ENCODE peak calls at places on chromosomes 6 and 20, in nine cellular contexts. One of them, this sample, is unnamed.

GRCh38 chr20:3204124-3204794 is at the start of gene DDRGK1:
- DNase-seq in mucosa of descending colon: peak; percentile 96
- DNase-seq in neural progenitor cell: peak; percentile 88
- DNase-seq in body of pancreas: peak; percentile 88
- DNase-seq in cardiac muscle cell: peak; percentile 84
- DNase-seq in PC-3: peak; percentile 91
- DNase-seq in uterus: peak; percentile 93
- DNase-seq in transverse colon: peak; percentile 92
- DNase-seq in right atrium auricular region: peak; percentile 90
- DNase-seq in this sample: peak; percentile 66

GRCh38 chr6:112233864-112234263 is 20.5 kb downstream of the LAMA4 start:
- DNase-seq in mucosa of descending colon: no peak
- DNase-seq in neural progenitor cell: no peak
- DNase-seq in body of pancreas: no peak
- DNase-seq in cardiac muscle cell: no peak
- DNase-seq in PC-3: no peak
- DNase-seq in uterus: no peak
- DNase-seq in transverse colon: no peak
- DNase-seq in right atrium auricular region: no peak
- DNase-seq in this sample: no peak

GRCh38 chr6:128605961-128606360 is 85.6 kb upstream of the PTPRK start:
- DNase-seq in mucosa of descending colon: no peak
- DNase-seq in neural progenitor cell: no peak
- DNase-seq in body of pancreas: no peak
- DNase-seq in cardiac muscle cell: no peak
- DNase-seq in PC-3: no peak
- DNase-seq in uterus: no peak
- DNase-seq in transverse colon: no peak
- DNase-seq in right atrium auricular region: no peak
- DNase-seq in this sample: peak; percentile 99

GRCh38 chr6:76418657-76419217 is 346.3 kb upstream of the IMPG1 start:
- DNase-seq in mucosa of descending colon: no peak
- DNase-seq in neural progenitor cell: no peak
- DNase-seq in body of pancreas: no peak
- DNase-seq in cardiac muscle cell: no peak
- DNase-seq in PC-3: no peak
- DNase-seq in uterus: no peak
- DNase-seq in transverse colon: no peak
- DNase-seq in right atrium auricular region: no peak
- DNase-seq in this sample: no peak

GRCh38 chr6:73514746-73515110 is 6.1 kb downstream of the EEF1A1 start:
- DNase-seq in mucosa of descending colon: no peak
- DNase-seq in neural progenitor cell: no peak
- DNase-seq in body of pancreas: no peak
- DNase-seq in cardiac muscle cell: no peak
- DNase-seq in PC-3: no peak
- DNase-seq in uterus: no peak
- DNase-seq in transverse colon: no peak
- DNase-seq in right atrium auricular region: no peak
- DNase-seq in this sample: no peak

GRCh38 chr6:78781001-78781400 is 86.3 kb upstream of the IRAK1BP1 start:
- DNase-seq in mucosa of descending colon: no peak
- DNase-seq in neural progenitor cell: no peak
- DNase-seq in body of pancreas: no peak
- DNase-seq in cardiac muscle cell: no peak
- DNase-seq in PC-3: no peak
- DNase-seq in uterus: no peak
- DNase-seq in transverse colon: no peak
- DNase-seq in right atrium auricular region: no peak
- DNase-seq in this sample: peak; percentile 55

GRCh38 chr20:20491784-20492145 is 123.9 kb downstream of the INSM1 start:
- DNase-seq in mucosa of descending colon: no peak
- DNase-seq in neural progenitor cell: no peak
- DNase-seq in body of pancreas: no peak
- DNase-seq in cardiac muscle cell: no peak
- DNase-seq in PC-3: no peak
- DNase-seq in uterus: no peak
- DNase-seq in transverse colon: no peak
- DNase-seq in right atrium auricular region: no peak
- DNase-seq in this sample: no peak

GRCh38 chr20:40744494-40745175 is 55.6 kb upstream of the MAFB start:
- DNase-seq in mucosa of descending colon: no peak
- DNase-seq in neural progenitor cell: no peak
- DNase-seq in body of pancreas: no peak
- DNase-seq in cardiac muscle cell: no peak
- DNase-seq in PC-3: no peak
- DNase-seq in uterus: no peak
- DNase-seq in transverse colon: no peak
- DNase-seq in right atrium auricular region: no peak
- DNase-seq in this sample: no peak

GRCh38 chr6:34115396-34116314 is 30.2 kb downstream of the GRM4 start:
- DNase-seq in mucosa of descending colon: no peak
- DNase-seq in neural progenitor cell: peak; percentile 92
- DNase-seq in body of pancreas: no peak
- DNase-seq in cardiac muscle cell: peak; percentile 91
- DNase-seq in PC-3: peak; percentile 17
- DNase-seq in uterus: no peak
- DNase-seq in transverse colon: no peak
- DNase-seq in right atrium auricular region: no peak
- DNase-seq in this sample: no peak

GRCh38 chr6:41657131-41658094 is 19.1 kb downstream of the MDFI start:
- DNase-seq in mucosa of descending colon: no peak
- DNase-seq in neural progenitor cell: no peak
- DNase-seq in body of pancreas: no peak
- DNase-seq in cardiac muscle cell: no peak
- DNase-seq in PC-3: no peak
- DNase-seq in uterus: no peak
- DNase-seq in transverse colon: no peak
- DNase-seq in right atrium auricular region: no peak
- DNase-seq in this sample: no peak

GRCh38 chr6:143506620-143507019 is 4.9 kb downstream of the FUCA2 start:
- DNase-seq in mucosa of descending colon: no peak
- DNase-seq in neural progenitor cell: no peak
- DNase-seq in body of pancreas: no peak
- DNase-seq in cardiac muscle cell: no peak
- DNase-seq in PC-3: no peak
- DNase-seq in uterus: no peak
- DNase-seq in transverse colon: no peak
- DNase-seq in right atrium auricular region: no peak
- DNase-seq in this sample: no peak

GRCh38 chr6:24453921-24454320 is 35.5 kb downstream of the GPLD1 start:
- DNase-seq in mucosa of descending colon: no peak
- DNase-seq in neural progenitor cell: no peak
- DNase-seq in body of pancreas: no peak
- DNase-seq in cardiac muscle cell: no peak
- DNase-seq in PC-3: no peak
- DNase-seq in uterus: no peak
- DNase-seq in transverse colon: no peak
- DNase-seq in right atrium auricular region: no peak
- DNase-seq in this sample: no peak

GRCh38 chr20:62827323-62828050 is 10.6 kb downstream of the COL9A3 start:
- DNase-seq in mucosa of descending colon: no peak
- DNase-seq in neural progenitor cell: no peak
- DNase-seq in body of pancreas: peak; percentile 18
- DNase-seq in cardiac muscle cell: no peak
- DNase-seq in PC-3: no peak
- DNase-seq in uterus: no peak
- DNase-seq in transverse colon: no peak
- DNase-seq in right atrium auricular region: no peak
- DNase-seq in this sample: no peak

GRCh38 chr6:107173779-107174178 is 58.5 kb upstream of the BEND3 start:
- DNase-seq in mucosa of descending colon: no peak
- DNase-seq in neural progenitor cell: no peak
- DNase-seq in body of pancreas: no peak
- DNase-seq in cardiac muscle cell: no peak
- DNase-seq in PC-3: peak; percentile 11
- DNase-seq in uterus: no peak
- DNase-seq in transverse colon: no peak
- DNase-seq in right atrium auricular region: no peak
- DNase-seq in this sample: peak; percentile 30

GRCh38 chr6:35794536-35795452 is 2.3 kb downstream of the CLPS start:
- DNase-seq in mucosa of descending colon: no peak
- DNase-seq in neural progenitor cell: no peak
- DNase-seq in body of pancreas: peak; percentile 62
- DNase-seq in cardiac muscle cell: no peak
- DNase-seq in PC-3: no peak
- DNase-seq in uterus: no peak
- DNase-seq in transverse colon: no peak
- DNase-seq in right atrium auricular region: no peak
- DNase-seq in this sample: no peak

GRCh38 chr6:158654498-158654897 is 4.6 kb downstream of the SYTL3 start:
- DNase-seq in mucosa of descending colon: peak; percentile 59
- DNase-seq in neural progenitor cell: no peak
- DNase-seq in body of pancreas: peak; percentile 45
- DNase-seq in cardiac muscle cell: peak; percentile 47
- DNase-seq in PC-3: no peak
- DNase-seq in uterus: peak; percentile 87
- DNase-seq in transverse colon: peak; percentile 67
- DNase-seq in right atrium auricular region: peak; percentile 87
- DNase-seq in this sample: no peak

GRCh38 chr6:170251776-170252571 is 38.9 kb downstream of the DLL1 start:
- DNase-seq in mucosa of descending colon: no peak
- DNase-seq in neural progenitor cell: no peak
- DNase-seq in body of pancreas: no peak
- DNase-seq in cardiac muscle cell: no peak
- DNase-seq in PC-3: no peak
- DNase-seq in uterus: no peak
- DNase-seq in transverse colon: no peak
- DNase-seq in right atrium auricular region: no peak
- DNase-seq in this sample: no peak

GRCh38 chr6:40322336-40322735 is 264.8 kb downstream of the LRFN2 start:
- DNase-seq in mucosa of descending colon: no peak
- DNase-seq in neural progenitor cell: no peak
- DNase-seq in body of pancreas: no peak
- DNase-seq in cardiac muscle cell: no peak
- DNase-seq in PC-3: no peak
- DNase-seq in uterus: no peak
- DNase-seq in transverse colon: no peak
- DNase-seq in right atrium auricular region: no peak
- DNase-seq in this sample: no peak

GRCh38 chr6:52995913-52996685 is 1.0 kb upstream of the GSTA4 start:
- DNase-seq in mucosa of descending colon: peak; percentile 56
- DNase-seq in neural progenitor cell: peak; percentile 73
- DNase-seq in body of pancreas: no peak
- DNase-seq in cardiac muscle cell: peak; percentile 73
- DNase-seq in PC-3: peak; percentile 75
- DNase-seq in uterus: peak; percentile 50
- DNase-seq in transverse colon: peak; percentile 48
- DNase-seq in right atrium auricular region: peak; percentile 75
- DNase-seq in this sample: peak; percentile 76

GRCh38 chr6:44569931-44570385 is 182.5 kb downstream of the CDC5L start:
- DNase-seq in mucosa of descending colon: peak; percentile 42
- DNase-seq in neural progenitor cell: no peak
- DNase-seq in body of pancreas: no peak
- DNase-seq in cardiac muscle cell: no peak
- DNase-seq in PC-3: no peak
- DNase-seq in uterus: no peak
- DNase-seq in transverse colon: peak; percentile 18
- DNase-seq in right atrium auricular region: no peak
- DNase-seq in this sample: no peak

GRCh38 chr20:34927736-34928135 is 27.9 kb downstream of the GSS start:
- DNase-seq in mucosa of descending colon: no peak
- DNase-seq in neural progenitor cell: no peak
- DNase-seq in body of pancreas: no peak
- DNase-seq in cardiac muscle cell: no peak
- DNase-seq in PC-3: peak; percentile 70
- DNase-seq in uterus: no peak
- DNase-seq in transverse colon: no peak
- DNase-seq in right atrium auricular region: no peak
- DNase-seq in this sample: peak; percentile 78
- H3K36me3 ChIP-seq in mucosa of descending colon: peaks cover 12% of the 10 kb centered on the region
- H3K36me3 ChIP-seq in neural progenitor cell: no peaks in the 10 kb centered on the region
- H3K36me3 ChIP-seq in body of pancreas: peaks cover 4% of the 10 kb centered on the region
- H3K36me3 ChIP-seq in cardiac muscle cell: peaks cover 19% of the 10 kb centered on the region
- H3K36me3 ChIP-seq in PC-3: peaks cover 54% of the 10 kb centered on the region
- H3K36me3 ChIP-seq in uterus: no peaks in the 10 kb centered on the region
- H3K36me3 ChIP-seq in transverse colon: peaks cover 43% of the 10 kb centered on the region
- H3K36me3 ChIP-seq in right atrium auricular region: peaks cover 76% of the 10 kb centered on the region
- H3K36me3 ChIP-seq in this sample: peaks cover 30% of the 10 kb centered on the region

DNA sequence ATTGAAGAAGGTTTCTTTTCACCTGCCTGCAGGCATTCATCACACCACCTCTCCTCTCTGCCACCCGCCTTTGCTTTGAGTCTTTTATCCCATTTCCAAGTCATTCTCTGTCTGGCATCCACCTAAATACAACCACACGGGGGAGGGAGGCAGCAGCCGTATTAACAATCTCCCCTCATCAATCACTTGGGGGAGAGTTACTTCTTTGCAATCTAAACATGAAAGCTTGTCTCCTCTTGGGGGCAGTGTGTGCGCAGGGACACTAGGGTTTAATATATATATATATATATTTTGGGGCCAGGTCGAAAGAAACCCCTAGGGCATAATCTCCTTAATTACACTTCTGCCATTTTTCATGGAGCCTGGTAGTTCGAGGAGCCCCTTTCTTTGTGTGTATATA is 214.5 kb downstream of the TSHZ2 start:
- DNase-seq in mucosa of descending colon: no peak
- DNase-seq in neural progenitor cell: peak; percentile 24
- DNase-seq in body of pancreas: no peak
- DNase-seq in cardiac muscle cell: no peak
- DNase-seq in PC-3: peak; percentile 9
- DNase-seq in uterus: no peak
- DNase-seq in transverse colon: no peak
- DNase-seq in right atrium auricular region: no peak
- DNase-seq in this sample: no peak
- TF ChIP-seq CTCF in mucosa of descending colon: no peak
- TF ChIP-seq CTCF in neural progenitor cell: peak; percentile 42
- TF ChIP-seq CTCF in body of pancreas: no peak
- TF ChIP-seq CTCF in cardiac muscle cell: no peak
- TF ChIP-seq CTCF in PC-3: peak; percentile 21
- TF ChIP-seq CTCF in uterus: no peak
- TF ChIP-seq CTCF in transverse colon: no peak
- TF ChIP-seq CTCF in right atrium auricular region: no peak
- TF ChIP-seq CTCF in this sample: no peak

DNA sequence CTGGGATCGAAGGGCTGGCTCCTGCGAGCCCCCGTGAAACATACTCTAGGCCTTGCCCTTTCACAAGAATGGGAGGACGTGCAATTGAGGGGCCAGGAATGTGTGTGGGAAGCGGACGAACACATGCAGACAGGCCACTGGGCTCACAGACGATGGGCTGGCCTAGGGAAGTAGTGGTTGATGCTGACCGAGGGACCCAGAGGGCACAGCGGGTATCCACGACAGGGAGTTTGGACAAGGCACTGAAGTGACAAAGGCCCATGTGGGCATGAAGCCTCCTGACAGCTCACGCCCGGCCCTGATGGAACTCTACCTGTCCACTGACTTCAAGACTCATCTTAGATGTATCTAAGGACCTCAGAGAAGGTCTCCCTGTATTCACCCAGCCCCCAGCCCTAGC is 52.2 kb downstream of the MYH7B start:
- DNase-seq in mucosa of descending colon: no peak
- DNase-seq in neural progenitor cell: no peak
- DNase-seq in body of pancreas: peak; percentile 11
- DNase-seq in cardiac muscle cell: no peak
- DNase-seq in PC-3: no peak
- DNase-seq in uterus: no peak
- DNase-seq in transverse colon: peak; percentile 5
- DNase-seq in right atrium auricular region: no peak
- DNase-seq in this sample: no peak
- H3K36me3 ChIP-seq in mucosa of descending colon: peaks cover 50% of the 10 kb centered on the region
- H3K36me3 ChIP-seq in neural progenitor cell: no peaks in the 10 kb centered on the region
- H3K36me3 ChIP-seq in body of pancreas: peaks cover 64% of the 10 kb centered on the region
- H3K36me3 ChIP-seq in cardiac muscle cell: peaks cover 30% of the 10 kb centered on the region
- H3K36me3 ChIP-seq in PC-3: peaks cover 71% of the 10 kb centered on the region
- H3K36me3 ChIP-seq in uterus: no peaks in the 10 kb centered on the region
- H3K36me3 ChIP-seq in transverse colon: peaks cover 80% of the 10 kb centered on the region
- H3K36me3 ChIP-seq in right atrium auricular region: peaks cover 91% of the 10 kb centered on the region
- H3K36me3 ChIP-seq in this sample: peaks cover 62% of the 10 kb centered on the region

GRCh38 chr6:10759312-10759839 is 11.8 kb downstream of the TMEM14B start:
- DNase-seq in mucosa of descending colon: no peak
- DNase-seq in neural progenitor cell: peak; percentile 34
- DNase-seq in body of pancreas: no peak
- DNase-seq in cardiac muscle cell: peak; percentile 40
- DNase-seq in PC-3: peak; percentile 99
- DNase-seq in uterus: no peak
- DNase-seq in transverse colon: no peak
- DNase-seq in right atrium auricular region: no peak
- DNase-seq in this sample: peak; percentile 98
- TF ChIP-seq CTCF in mucosa of descending colon: no peak
- TF ChIP-seq CTCF in neural progenitor cell: peak; percentile 57
- TF ChIP-seq CTCF in body of pancreas: no peak
- TF ChIP-seq CTCF in cardiac muscle cell: peak; percentile 60
- TF ChIP-seq CTCF in PC-3: peak; percentile 73
- TF ChIP-seq CTCF in uterus: peak; percentile 16
- TF ChIP-seq CTCF in transverse colon: peak; percentile 43
- TF ChIP-seq CTCF in right atrium auricular region: peak; percentile 59
- TF ChIP-seq CTCF in this sample: peak; percentile 47

This sample was measured in bronchial epithelial cell.